ENCODE peak calls at places on chromosome X, in ten cellular contexts. One of them, this sample, is unnamed.

GRCh38 chrX:146934256-146934655 is 119.7 kb upstream of the CXorf51A start:
- DNase-seq in mesenchymal stem cell: no peak
- DNase-seq in tibial nerve: no peak
- DNase-seq in aorta: no peak
- DNase-seq in kidney: no peak
- DNase-seq in SK-N-MC: no peak
- DNase-seq in coronary artery: no peak
- DNase-seq in WERI-Rb-1: no peak
- DNase-seq in ascending aorta: no peak
- DNase-seq in K562: no peak
- DNase-seq in this sample: no peak

GRCh38 chrX:47927212-47927611 is 76.6 kb downstream of the ZNF182 start:
- DNase-seq in tibial nerve: no peak
- DNase-seq in ascending aorta: no peak
- DNase-seq in WERI-Rb-1: no peak
- DNase-seq in aorta: no peak
- DNase-seq in mesenchymal stem cell: no peak
- DNase-seq in K562: no peak
- DNase-seq in SK-N-MC: no peak
- DNase-seq in coronary artery: no peak
- DNase-seq in kidney: no peak
- DNase-seq in this sample: no peak

GRCh38 chrX:115449742-115450141 is 111.2 kb upstream of the PLS3 start:
- DNase-seq in SK-N-MC: no peak
- DNase-seq in tibial nerve: peak; percentile 55
- DNase-seq in WERI-Rb-1: no peak
- DNase-seq in aorta: peak; percentile 74
- DNase-seq in mesenchymal stem cell: peak; percentile 21
- DNase-seq in coronary artery: no peak
- DNase-seq in kidney: peak; percentile 78
- DNase-seq in K562: no peak
- DNase-seq in ascending aorta: no peak
- DNase-seq in this sample: no peak

GRCh38 chrX:71365356-71365875 is 741 bp upstream of the TAF1 start:
- DNase-seq in SK-N-MC: no peak
- DNase-seq in WERI-Rb-1: no peak
- DNase-seq in ascending aorta: no peak
- DNase-seq in K562: no peak
- DNase-seq in tibial nerve: no peak
- DNase-seq in mesenchymal stem cell: peak; percentile 0
- DNase-seq in coronary artery: no peak
- DNase-seq in kidney: no peak
- DNase-seq in aorta: no peak
- DNase-seq in this sample: no peak

GRCh38 chrX:130625381-130625780 is 223.6 kb downstream of the RBMX2 start:
- DNase-seq in K562: no peak
- DNase-seq in kidney: no peak
- DNase-seq in coronary artery: no peak
- DNase-seq in mesenchymal stem cell: no peak
- DNase-seq in aorta: no peak
- DNase-seq in ascending aorta: no peak
- DNase-seq in WERI-Rb-1: no peak
- DNase-seq in tibial nerve: no peak
- DNase-seq in SK-N-MC: no peak
- DNase-seq in this sample: no peak

GRCh38 chrX:19670854-19671620 is 155.7 kb upstream of the MAP3K15 start:
- DNase-seq in coronary artery: no peak
- DNase-seq in ascending aorta: no peak
- DNase-seq in mesenchymal stem cell: peak; percentile 87
- DNase-seq in kidney: peak; percentile 70
- DNase-seq in SK-N-MC: no peak
- DNase-seq in K562: no peak
- DNase-seq in aorta: peak; percentile 44
- DNase-seq in WERI-Rb-1: no peak
- DNase-seq in tibial nerve: peak; percentile 29
- DNase-seq in this sample: no peak

GRCh38 chrX:18119856-18120255 is 100.8 kb downstream of the BEND2 start:
- DNase-seq in coronary artery: no peak
- DNase-seq in tibial nerve: no peak
- DNase-seq in kidney: no peak
- DNase-seq in aorta: no peak
- DNase-seq in WERI-Rb-1: no peak
- DNase-seq in mesenchymal stem cell: no peak
- DNase-seq in SK-N-MC: no peak
- DNase-seq in K562: no peak
- DNase-seq in ascending aorta: no peak
- DNase-seq in this sample: no peak

GRCh38 chrX:82677281-82677680 is 830.8 kb upstream of the POU3F4 start:
- DNase-seq in tibial nerve: no peak
- DNase-seq in kidney: no peak
- DNase-seq in coronary artery: no peak
- DNase-seq in WERI-Rb-1: no peak
- DNase-seq in K562: no peak
- DNase-seq in mesenchymal stem cell: peak; percentile 45
- DNase-seq in ascending aorta: no peak
- DNase-seq in SK-N-MC: no peak
- DNase-seq in aorta: no peak
- DNase-seq in this sample: no peak

DNA sequence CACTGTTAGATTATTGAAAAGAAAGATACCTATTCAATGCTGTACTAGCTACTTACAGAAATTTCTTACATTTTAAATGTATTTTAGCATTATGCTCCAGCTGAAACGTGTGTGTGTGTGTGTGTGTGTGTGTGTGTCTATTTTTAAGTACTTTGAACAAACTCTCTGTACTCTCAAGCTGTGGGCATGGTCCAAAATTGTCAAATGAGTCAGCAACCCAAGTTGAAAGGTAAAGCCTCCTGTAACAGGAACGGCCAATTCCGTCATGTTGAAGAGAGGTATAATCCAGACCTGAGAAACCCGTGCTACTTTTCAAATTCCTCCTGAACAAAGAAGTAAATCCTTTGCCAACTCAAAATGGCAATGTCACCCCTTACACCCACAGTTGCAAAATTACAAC is 20.5 kb downstream of the MAOB start:
- DNase-seq in SK-N-MC: no peak
- DNase-seq in ascending aorta: no peak
- DNase-seq in tibial nerve: no peak
- DNase-seq in K562: no peak
- DNase-seq in coronary artery: no peak
- DNase-seq in kidney: no peak
- DNase-seq in aorta: no peak
- DNase-seq in mesenchymal stem cell: no peak
- DNase-seq in WERI-Rb-1: no peak
- DNase-seq in this sample: no peak
- H3K27ac ChIP-seq in SK-N-MC: no peak overlapping the region
- H3K27ac ChIP-seq in ascending aorta: peak overlapping the region; percentile 55
- H3K27ac ChIP-seq in tibial nerve: no peak overlapping the region
- H3K27ac ChIP-seq in K562: no peak overlapping the region
- H3K27ac ChIP-seq in coronary artery: no peak overlapping the region
- H3K27ac ChIP-seq in kidney: no peak overlapping the region
- H3K27ac ChIP-seq in aorta: no peak overlapping the region
- H3K27ac ChIP-seq in mesenchymal stem cell: peak overlapping the region; percentile 20
- H3K27ac ChIP-seq in WERI-Rb-1: no peak overlapping the region
- H3K27ac ChIP-seq in this sample: no peak overlapping the region

GRCh38 chrX:154371771-154372300 is 2.6 kb downstream of the FLNA start:
- DNase-seq in K562: no peak
- DNase-seq in ascending aorta: no peak
- DNase-seq in WERI-Rb-1: no peak
- DNase-seq in mesenchymal stem cell: no peak
- DNase-seq in tibial nerve: no peak
- DNase-seq in SK-N-MC: no peak
- DNase-seq in kidney: peak; percentile 83
- DNase-seq in coronary artery: no peak
- DNase-seq in aorta: no peak
- DNase-seq in this sample: no peak
- H3K27ac ChIP-seq in K562: peak overlapping the region; percentile 52
- H3K27ac ChIP-seq in ascending aorta: peak overlapping the region; percentile 97
- H3K27ac ChIP-seq in WERI-Rb-1: no peak overlapping the region
- H3K27ac ChIP-seq in mesenchymal stem cell: peak overlapping the region; percentile 88
- H3K27ac ChIP-seq in tibial nerve: peak overlapping the region; percentile 80
- H3K27ac ChIP-seq in SK-N-MC: no peak overlapping the region
- H3K27ac ChIP-seq in kidney: peak overlapping the region; percentile 51
- H3K27ac ChIP-seq in coronary artery: peak overlapping the region; percentile 93
- H3K27ac ChIP-seq in aorta: peak overlapping the region; percentile 74
- H3K27ac ChIP-seq in this sample: peak overlapping the region; percentile 64

DNA sequence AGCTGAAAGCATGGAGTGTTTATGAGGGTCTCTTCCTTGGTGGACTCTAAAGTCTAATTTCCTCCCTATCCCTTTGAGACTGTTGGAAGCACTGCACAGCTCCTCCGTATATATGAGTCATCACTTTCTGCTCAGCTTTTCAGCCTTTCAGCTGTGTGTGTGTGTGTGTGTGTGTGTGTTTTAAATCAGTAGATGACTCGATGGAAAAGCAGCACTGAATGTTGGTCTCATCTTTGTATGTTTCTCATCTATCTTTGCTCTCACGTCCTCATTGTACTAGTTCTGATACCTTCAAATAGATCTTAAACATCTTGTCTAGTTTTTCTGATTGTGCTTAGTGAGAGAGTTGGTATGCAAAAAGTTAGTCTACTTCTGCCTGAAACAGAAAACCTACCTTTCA is 81.6 kb downstream of the ZFX start:
- DNase-seq in K562: peak; percentile 38
- DNase-seq in kidney: no peak
- DNase-seq in ascending aorta: no peak
- DNase-seq in coronary artery: no peak
- DNase-seq in WERI-Rb-1: no peak
- DNase-seq in SK-N-MC: no peak
- DNase-seq in tibial nerve: peak; percentile 8
- DNase-seq in mesenchymal stem cell: peak; percentile 81
- DNase-seq in aorta: no peak
- DNase-seq in this sample: no peak
- H3K27ac ChIP-seq in K562: peak overlapping the region; percentile 80
- H3K27ac ChIP-seq in kidney: no peak overlapping the region
- H3K27ac ChIP-seq in ascending aorta: no peak overlapping the region
- H3K27ac ChIP-seq in coronary artery: no peak overlapping the region
- H3K27ac ChIP-seq in WERI-Rb-1: no peak overlapping the region
- H3K27ac ChIP-seq in SK-N-MC: peak overlapping the region; percentile 30
- H3K27ac ChIP-seq in tibial nerve: no peak overlapping the region
- H3K27ac ChIP-seq in mesenchymal stem cell: no peak overlapping the region
- H3K27ac ChIP-seq in aorta: no peak overlapping the region
- H3K27ac ChIP-seq in this sample: no peak overlapping the region

GRCh38 chrX:153951683-153952372 is 7.4 kb upstream of the RENBP start:
- DNase-seq in aorta: no peak
- DNase-seq in ascending aorta: no peak
- DNase-seq in mesenchymal stem cell: no peak
- DNase-seq in coronary artery: no peak
- DNase-seq in tibial nerve: no peak
- DNase-seq in K562: no peak
- DNase-seq in SK-N-MC: no peak
- DNase-seq in kidney: no peak
- DNase-seq in WERI-Rb-1: no peak
- DNase-seq in this sample: no peak

GRCh38 chrX:153948002-153948466 is 3.6 kb upstream of the RENBP start:
- DNase-seq in aorta: no peak
- DNase-seq in SK-N-MC: no peak
- DNase-seq in WERI-Rb-1: no peak
- DNase-seq in K562: no peak
- DNase-seq in ascending aorta: no peak
- DNase-seq in tibial nerve: no peak
- DNase-seq in kidney: no peak
- DNase-seq in mesenchymal stem cell: no peak
- DNase-seq in coronary artery: no peak
- DNase-seq in this sample: no peak

GRCh38 chrX:153945956-153946909 is 1.8 kb upstream of the RENBP start:
- DNase-seq in coronary artery: no peak
- DNase-seq in mesenchymal stem cell: no peak
- DNase-seq in aorta: no peak
- DNase-seq in WERI-Rb-1: no peak
- DNase-seq in ascending aorta: no peak
- DNase-seq in kidney: no peak
- DNase-seq in tibial nerve: no peak
- DNase-seq in SK-N-MC: no peak
- DNase-seq in K562: no peak
- DNase-seq in this sample: no peak

GRCh38 chrX:153946910-153947769 is 2.7 kb upstream of the RENBP start:
- DNase-seq in mesenchymal stem cell: peak; percentile 82
- DNase-seq in kidney: no peak
- DNase-seq in tibial nerve: peak; percentile 31
- DNase-seq in SK-N-MC: no peak
- DNase-seq in K562: peak; percentile 62
- DNase-seq in aorta: peak; percentile 85
- DNase-seq in coronary artery: no peak
- DNase-seq in ascending aorta: no peak
- DNase-seq in WERI-Rb-1: peak; percentile 92
- DNase-seq in this sample: peak; percentile 81

DNA sequence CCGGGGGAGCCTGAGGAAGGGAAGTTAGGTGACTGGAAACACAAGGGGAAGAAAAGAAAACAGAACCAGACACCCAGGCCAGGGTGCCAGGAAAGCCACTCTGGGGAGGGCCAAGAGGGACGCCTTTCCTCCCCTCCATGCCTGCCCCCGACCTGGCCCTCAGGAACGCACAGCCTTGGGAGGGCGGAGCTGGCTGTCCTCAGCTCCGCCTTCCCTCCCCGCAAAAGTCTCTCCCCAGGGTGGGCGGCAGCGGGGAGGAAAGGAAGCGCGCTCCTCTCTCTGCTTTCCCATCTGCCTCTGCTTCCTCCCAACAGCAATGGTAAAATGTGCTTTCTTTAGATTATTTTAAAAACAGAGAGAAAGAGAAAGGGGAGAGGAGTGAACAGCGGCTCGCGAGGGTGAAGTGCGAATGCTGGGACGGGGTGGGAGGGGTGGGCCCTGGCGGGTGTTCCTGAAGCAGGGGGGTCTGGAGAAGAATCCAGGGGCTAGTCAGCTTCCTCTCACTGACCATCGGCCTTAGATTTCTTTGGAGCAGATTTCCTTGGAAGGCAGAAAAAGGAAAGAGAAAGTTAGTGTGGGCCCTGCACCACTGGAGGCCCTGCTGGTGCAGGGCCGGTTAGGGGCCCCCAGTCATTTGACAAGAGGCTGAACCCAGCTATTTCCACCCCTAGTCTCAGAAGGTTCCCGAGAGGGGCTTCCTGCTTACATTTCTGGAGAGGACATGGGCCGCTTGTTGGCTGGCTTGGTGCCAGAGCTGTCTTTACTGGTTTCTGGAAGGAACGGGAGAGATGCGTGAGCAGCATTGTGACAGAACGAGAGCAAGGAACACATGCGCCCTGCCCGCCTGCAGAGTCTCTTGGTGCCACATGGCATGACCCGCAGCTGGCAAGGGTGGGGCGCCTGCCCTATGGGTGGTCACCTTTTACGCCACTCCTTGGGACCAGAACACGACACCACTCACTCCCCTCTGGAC is 4.7 kb upstream of the RENBP start:
- DNase-seq in WERI-Rb-1: no peak
- DNase-seq in kidney: no peak
- DNase-seq in coronary artery: no peak
- DNase-seq in tibial nerve: no peak
- DNase-seq in K562: no peak
- DNase-seq in SK-N-MC: no peak
- DNase-seq in ascending aorta: no peak
- DNase-seq in mesenchymal stem cell: no peak
- DNase-seq in aorta: no peak
- DNase-seq in this sample: no peak
- H3K27ac ChIP-seq in WERI-Rb-1: peak overlapping the region; percentile 49
- H3K27ac ChIP-seq in kidney: no peak overlapping the region
- H3K27ac ChIP-seq in coronary artery: no peak overlapping the region
- H3K27ac ChIP-seq in tibial nerve: peak overlapping the region; percentile 56
- H3K27ac ChIP-seq in K562: no peak overlapping the region
- H3K27ac ChIP-seq in SK-N-MC: peak overlapping the region; percentile 63
- H3K27ac ChIP-seq in ascending aorta: no peak overlapping the region
- H3K27ac ChIP-seq in mesenchymal stem cell: peak overlapping the region; percentile 53
- H3K27ac ChIP-seq in aorta: no peak overlapping the region
- H3K27ac ChIP-seq in this sample: peak overlapping the region; percentile 55

This sample was measured in naive thymus-derived CD4-positive, alpha-beta T cell.